ENCODE peak calls at places on chromosome 18, in four cellular contexts. Y, B, A and R are unnamed samples. For H3K4me1, the result is how much of the 10 kb centered on the place peaks cover.

GRCh38 chr18:74116628-74117554 is 30.7 kb downstream of the FBXO15 start:
- DNase-seq in A (no peak), B (peak), Y (no peak), R (no peak)

GRCh38 chr18:55264108-55264507 is 304.8 kb upstream of the CCDC68 start:
- DNase-seq in Y (no peak), B (no peak), A (no peak), R (no peak)

GRCh38 chr18:61957801-61958516 is 65.2 kb upstream of the RNF152 start:
- DNase-seq in Y (no peak), A (peak), B (no peak), R (no peak)

GRCh38 chr18:38552729-38553411 is 987.3 kb upstream of the CELF4 start:
- DNase-seq in Y (no peak), A (no peak), B (no peak), R (no peak)

GRCh38 chr18:12906119-12906518 is 22.1 kb upstream of the PTPN2 start:
- DNase-seq in Y (no peak), B (no peak), A (no peak), R (no peak)

GRCh38 chr18:9792565-9793226 is 84.6 kb downstream of the RAB31 start:
- DNase-seq in A (no peak), B (peak), Y (no peak), R (no peak)

GRCh38 chr18:75364512-75364911 is 63.0 kb downstream of the SMIM21 start:
- DNase-seq in B (no peak), A (no peak), Y (no peak), R (no peak)

GRCh38 chr18:3251963-3252277 is 4.3 kb downstream of the MYL12A start:
- DNase-seq in Y (no peak), B (no peak), A (no peak), R (no peak)

GRCh38 chr18:70464343-70465114 is 175.7 kb downstream of the SOCS6 start:
- DNase-seq in A (peak), Y (peak), B (peak), R (peak)

GRCh38 chr18:42614619-42615293 is 500.7 kb downstream of the RIT2 start:
- DNase-seq in Y (no peak), B (no peak), A (no peak), R (no peak)

GRCh38 chr18:36441872-36442271 is 144.4 kb downstream of the FHOD3 start:
- DNase-seq in A (no peak), Y (no peak), B (no peak), R (no peak)

GRCh38 chr18:46768166-46768921 is 11.5 kb upstream of the ST8SIA5 start:
- DNase-seq in Y (no peak), B (no peak), A (peak), R (no peak)

GRCh38 chr18:79924814-79925655 is 26.4 kb downstream of the SLC66A2 start:
- DNase-seq in A (no peak), Y (peak), B (no peak), R (peak)

GRCh38 chr18:78950386-78950785 is 29.2 kb upstream of the SALL3 start:
- DNase-seq in B (no peak), Y (no peak), A (no peak), R (no peak)

GRCh38 chr18:61924550-61924949 is 31.7 kb upstream of the RNF152 start:
- DNase-seq in A (no peak), B (no peak), Y (no peak), R (no peak)

GRCh38 chr18:43314931-43315330 is 37.6 kb upstream of the SYT4 start:
- DNase-seq in Y (no peak), B (no peak), A (no peak), R (no peak)

GRCh38 chr18:36188912-36189311 is 1.6 kb downstream of the MOCOS start:
- DNase-seq in A (no peak), B (no peak), Y (no peak), R (no peak)

GRCh38 chr18:44507729-44508325 is 172.9 kb upstream of the SETBP1 start:
- DNase-seq in A (no peak), Y (no peak), B (no peak), R (no peak)

GRCh38 chr18:13811993-13812392 is 12.0 kb upstream of the MC5R start:
- DNase-seq in B (peak), A (no peak), Y (no peak), R (no peak)

GRCh38 chr18:67261931-67262552 is 254.5 kb downstream of the DSEL start:
- DNase-seq in Y (no peak), B (no peak), A (no peak), R (no peak)

GRCh38 chr18:23936371-23936958 is 78.1 kb upstream of the TTC39C start:
- DNase-seq in Y (no peak), B (peak), A (no peak), R (no peak)

GRCh38 chr18:13614701-13615288 is 111.6 kb downstream of the FAM210A start:
- DNase-seq in A (peak), B (no peak), Y (no peak), R (no peak)

GRCh38 chr18:75393721-75394120 is 33.8 kb downstream of the SMIM21 start:
- DNase-seq in Y (no peak), A (no peak), B (no peak), R (no peak)

GRCh38 chr18:74084184-74084583 is 63.5 kb downstream of the FBXO15 start:
- DNase-seq in A (peak), Y (no peak), B (no peak), R (no peak)

GRCh38 chr18:75054611-75055010 is 154.3 kb downstream of the PTGR3 start:
- DNase-seq in A (no peak), Y (no peak), B (no peak), R (no peak)

GRCh38 chr18:28972333-28972732 is 795.4 kb upstream of the CDH2 start:
- DNase-seq in A (no peak), B (no peak), Y (no peak), R (no peak)

GRCh38 chr18:7814754-7815315 is 247.7 kb downstream of the PTPRM start:
- DNase-seq in A (no peak), Y (no peak), B (no peak), R (no peak)
- H3K4me1 ChIP-seq in A (under half), Y (under half), B (under half), R (under half)

DNA sequence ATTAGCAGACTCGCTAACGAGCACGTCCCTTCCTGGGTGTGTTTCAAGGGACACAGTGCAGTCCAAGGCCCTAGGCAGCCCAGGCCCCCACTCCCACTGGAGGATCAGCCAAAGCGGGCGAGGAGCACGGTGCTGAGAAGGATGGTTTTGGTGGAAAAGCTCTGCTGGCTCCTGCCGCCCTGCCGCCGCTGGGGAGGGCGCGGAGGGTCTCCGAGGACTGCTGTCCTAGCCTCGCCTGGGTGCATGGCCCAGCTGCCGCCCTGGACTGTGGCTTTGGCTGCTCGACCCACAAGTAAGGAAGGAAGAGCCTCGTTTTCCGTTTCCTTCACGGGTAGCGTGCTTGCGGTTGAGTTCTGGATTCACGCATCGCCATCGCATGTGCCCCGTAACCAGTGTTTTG is 79.9 kb downstream of the MTCL1 start:
- DNase-seq in A (peak), Y (no peak), B (no peak), R (no peak)
- TF ChIP-seq POLR2AphosphoS5 in A (no peak), Y (no peak), B (no peak), R (no peak)

DNA sequence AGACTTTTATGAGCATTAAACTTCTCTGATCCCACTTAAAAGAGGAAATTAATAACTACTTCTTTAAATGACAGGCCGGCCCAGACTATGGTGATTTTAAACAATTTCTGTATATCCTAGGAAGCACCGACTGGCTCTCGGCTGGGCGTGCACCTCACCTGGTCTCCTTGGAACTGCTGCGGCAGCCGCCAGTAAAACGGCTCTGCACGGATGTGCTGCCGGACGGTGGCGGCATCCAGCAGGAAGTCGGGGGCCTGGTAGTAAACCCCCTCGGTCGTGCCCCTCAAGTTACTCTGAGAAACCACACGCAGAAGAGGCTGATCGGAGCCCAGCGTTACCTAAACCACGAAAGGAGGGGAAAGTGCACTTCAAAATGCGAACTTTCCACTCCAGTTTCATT is 106.5 kb downstream of the LAMA1 start:
- DNase-seq in B (no peak), A (peak), Y (no peak), R (no peak)
- H3K4me3 ChIP-seq in B (no peak), A (peak), Y (no peak), R (no peak)

DNA sequence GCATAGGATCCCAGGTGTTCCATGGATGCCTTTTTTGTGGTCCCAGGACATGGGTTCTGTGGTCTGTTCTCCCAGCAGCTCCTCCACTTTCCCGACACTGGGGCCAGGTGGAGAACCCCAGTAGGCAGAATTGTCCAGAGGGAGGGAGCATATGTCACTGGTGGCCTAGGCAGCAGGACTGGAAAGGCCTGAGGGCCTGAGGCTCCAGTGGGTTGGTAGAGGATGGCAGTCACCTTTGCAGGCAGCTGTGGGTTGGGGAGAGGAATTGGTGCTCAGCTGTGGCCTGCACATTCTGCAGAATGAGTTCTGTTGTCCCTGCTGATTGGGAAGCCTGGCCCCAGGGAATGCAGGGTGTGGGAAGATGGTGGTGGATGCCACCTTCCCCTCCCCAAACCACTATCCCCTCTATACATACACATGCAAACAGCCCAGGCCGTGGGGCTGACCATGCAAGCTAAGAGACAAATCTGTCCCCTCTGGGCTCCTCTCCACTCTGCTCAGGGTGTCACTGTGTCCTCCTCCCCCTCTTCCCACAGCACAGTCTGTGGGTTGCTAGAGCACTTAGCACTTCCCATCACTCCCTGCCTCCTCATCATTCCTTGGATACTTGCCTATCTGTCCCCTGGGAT is 11.4 kb downstream of the CTIF start:
- DNase-seq in B (no peak), Y (no peak), A (no peak), R (peak)
- H3K4me1 ChIP-seq in B (under half), Y (under half), A (under half), R (under half)

GRCh38 chr18:77679869-77680268 is 430.2 kb downstream of the GALR1 start:
- DNase-seq in A (no peak), B (no peak), Y (no peak), R (no peak)
- TF ChIP-seq POLR2AphosphoS5 in A (no peak), B (no peak), Y (no peak), R (no peak)

GRCh38 chr18:63258749-63259580 is 60.6 kb downstream of the BCL2 start:
- DNase-seq in A (no peak), Y (no peak), B (no peak), R (no peak)

GRCh38 chr18:63260075-63260754 is 59.4 kb downstream of the BCL2 start:
- DNase-seq in Y (no peak), B (no peak), A (peak), R (no peak)

GRCh38 chr18:63262369-63263335 is 56.9 kb downstream of the BCL2 start:
- DNase-seq in Y (no peak), B (no peak), A (no peak), R (no peak)

GRCh38 chr18:63259581-63259830 is 60.1 kb downstream of the BCL2 start:
- DNase-seq in A (no peak), B (no peak), Y (no peak), R (no peak)

GRCh38 chr18:63261029-63261428 is 58.5 kb downstream of the BCL2 start:
- DNase-seq in A (no peak), B (no peak), Y (no peak), R (no peak)
- H3K4me3 ChIP-seq in A (no peak), B (no peak), Y (no peak), R (no peak)

DNA sequence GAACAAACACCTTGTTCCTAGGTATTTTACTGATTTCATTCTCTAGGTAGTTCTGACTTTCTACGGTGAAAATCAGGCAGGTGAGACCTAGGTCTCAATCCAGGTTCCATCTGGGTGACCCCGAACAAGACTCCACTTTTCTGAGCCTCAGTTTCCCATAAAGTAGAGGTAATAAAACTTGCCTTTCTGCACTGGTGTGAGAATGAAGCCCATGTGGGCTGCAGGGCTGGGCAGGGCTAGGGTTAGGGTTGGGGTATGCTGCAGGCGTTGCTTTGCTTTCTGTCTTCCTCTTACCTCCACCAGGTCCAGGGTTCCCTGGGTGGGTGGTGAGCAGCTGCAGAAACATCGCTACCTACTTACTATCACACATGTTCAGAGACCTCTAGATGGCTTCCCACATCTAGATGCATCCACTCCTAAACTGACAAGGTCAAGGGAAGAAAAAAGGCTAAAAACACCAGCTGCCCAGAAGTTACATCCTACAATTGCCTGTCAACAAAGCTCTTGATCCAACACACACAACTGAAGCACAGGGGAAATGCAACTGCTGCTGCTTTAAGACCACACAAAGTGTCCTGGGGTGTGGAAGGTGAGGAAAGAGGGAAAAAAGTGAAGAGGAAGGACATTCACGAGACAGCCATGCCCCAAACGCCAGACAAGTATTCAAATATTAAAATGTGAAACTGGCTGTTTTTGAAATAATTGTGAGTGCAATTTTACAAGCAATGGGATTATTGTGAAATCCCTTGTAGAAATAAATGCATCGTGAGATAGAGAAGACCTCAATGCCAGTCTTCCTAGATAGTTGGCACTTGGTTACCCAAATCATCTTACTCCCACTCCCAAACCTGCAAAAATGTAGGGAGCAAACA is 23.5 kb downstream of the MBP start:
- DNase-seq in Y (no peak), A (no peak), B (no peak), R (no peak)
- H3K4me1 ChIP-seq in Y (half or more), A (half or more), B (under half), R (under half)

DNA sequence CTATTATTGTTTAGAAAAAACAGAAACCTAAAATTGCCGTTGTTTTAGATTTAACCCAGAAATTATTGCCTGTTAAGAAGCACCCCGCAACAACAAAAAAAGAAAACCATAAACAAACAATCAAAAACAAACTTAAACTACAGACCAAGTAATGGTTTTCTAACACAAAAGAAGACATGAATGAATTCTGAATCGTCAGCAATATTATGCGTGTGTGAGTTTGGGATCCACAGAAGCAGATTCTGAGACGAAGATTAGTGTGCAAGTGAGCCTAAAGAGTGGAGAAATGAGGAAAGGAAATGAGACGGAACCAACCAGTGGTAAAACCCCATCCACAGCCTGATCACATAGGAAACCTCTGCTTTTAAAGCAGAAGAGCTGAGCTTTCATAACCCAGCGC is 1514.9 kb upstream of the PIK3C3 start:
- DNase-seq in Y (no peak), B (no peak), A (no peak), R (no peak)
- TF ChIP-seq POLR2AphosphoS5 in Y (no peak), B (no peak), A (no peak), R (no peak)

DNA sequence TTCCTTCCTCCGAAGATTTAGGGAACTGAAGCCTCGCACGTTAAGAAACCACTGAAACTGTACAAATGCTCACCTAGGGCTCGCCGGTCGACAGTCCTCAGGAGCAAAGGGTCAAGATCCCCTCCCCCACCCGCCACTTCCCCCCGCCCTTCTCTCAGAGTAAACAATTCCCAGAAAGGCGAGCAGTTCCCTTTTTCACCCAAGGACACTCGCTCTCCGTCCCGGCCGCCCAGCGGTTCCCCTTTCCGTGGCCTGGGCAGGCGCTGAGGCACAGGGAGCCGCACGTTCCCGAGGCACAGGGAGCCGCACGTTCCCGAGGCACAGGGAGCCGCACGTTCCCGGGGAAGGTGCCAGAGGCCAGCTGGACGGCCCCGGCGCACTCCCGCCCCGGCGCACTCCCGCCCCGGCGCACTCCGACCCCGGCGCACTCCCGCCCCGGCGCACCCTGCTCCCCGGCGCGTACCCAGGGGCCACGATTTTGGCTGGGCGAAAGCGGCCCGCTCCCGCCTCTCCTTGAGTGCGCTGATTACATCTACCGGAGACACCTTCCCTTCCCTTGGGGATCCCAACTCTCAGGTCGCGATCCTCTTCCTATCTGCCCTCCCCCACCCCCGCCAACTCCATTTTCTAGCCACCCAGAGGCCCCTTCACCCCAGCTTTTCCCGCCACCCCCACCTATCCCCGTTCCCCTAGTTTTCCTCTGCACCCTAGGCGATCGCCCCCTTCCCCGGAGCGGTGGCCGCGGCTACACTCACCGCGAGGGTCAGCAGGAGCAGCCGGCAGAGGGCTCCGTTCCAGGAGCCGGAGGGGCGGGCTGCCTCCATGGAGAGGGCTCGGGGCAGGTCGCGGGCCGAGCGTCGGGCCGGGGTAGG is 837 bp downstream of the DSC2 start:
- DNase-seq in A (peak), Y (peak), B (peak), R (peak)
- H3K4me3 ChIP-seq in A (peak), Y (peak), B (peak), R (peak)